ENCODE peak calls at places on chromosome 20, in six cellular contexts. One of them, this sample, is unnamed.

GRCh38 chr20:25246182-25246943 is 1.5 kb upstream of the PYGB start:
- DNase-seq in neuronal stem cell: no peak
- DNase-seq in heart left ventricle: no peak
- DNase-seq in MM.1S: peak; percentile 36
- DNase-seq in fibroblast of lung: peak; percentile 53
- DNase-seq in endodermal cell: peak; percentile 29
- DNase-seq in this sample: no peak

GRCh38 chr20:16011061-16011460 is 562.2 kb downstream of the KIF16B start:
- DNase-seq in neuronal stem cell: no peak
- DNase-seq in fibroblast of lung: no peak
- DNase-seq in heart left ventricle: no peak
- DNase-seq in MM.1S: no peak
- DNase-seq in endodermal cell: no peak
- DNase-seq in this sample: no peak

GRCh38 chr20:57143173-57143572 is 123.3 kb downstream of the BMP7 start:
- DNase-seq in MM.1S: no peak
- DNase-seq in heart left ventricle: no peak
- DNase-seq in endodermal cell: no peak
- DNase-seq in neuronal stem cell: no peak
- DNase-seq in fibroblast of lung: no peak
- DNase-seq in this sample: no peak

GRCh38 chr20:50340586-50340985 is 150.0 kb downstream of the CEBPB start:
- DNase-seq in fibroblast of lung: no peak
- DNase-seq in neuronal stem cell: no peak
- DNase-seq in heart left ventricle: no peak
- DNase-seq in MM.1S: no peak
- DNase-seq in endodermal cell: no peak
- DNase-seq in this sample: no peak

GRCh38 chr20:47325242-47325641 is 31.3 kb downstream of the ZMYND8 start:
- DNase-seq in neuronal stem cell: no peak
- DNase-seq in MM.1S: no peak
- DNase-seq in heart left ventricle: no peak
- DNase-seq in endodermal cell: no peak
- DNase-seq in fibroblast of lung: no peak
- DNase-seq in this sample: no peak

GRCh38 chr20:23305098-23305497 is 45.5 kb upstream of the NXT1 start:
- DNase-seq in endodermal cell: no peak
- DNase-seq in heart left ventricle: no peak
- DNase-seq in neuronal stem cell: no peak
- DNase-seq in MM.1S: no peak
- DNase-seq in fibroblast of lung: peak; percentile 58
- DNase-seq in this sample: no peak

GRCh38 chr20:47348539-47349142 is 7.9 kb downstream of the ZMYND8 start:
- DNase-seq in endodermal cell: peak; percentile 67
- DNase-seq in MM.1S: no peak
- DNase-seq in heart left ventricle: no peak
- DNase-seq in neuronal stem cell: no peak
- DNase-seq in fibroblast of lung: no peak
- DNase-seq in this sample: no peak

GRCh38 chr20:63895202-63895885 is 418 bp downstream of the DNAJC5 start:
- DNase-seq in endodermal cell: no peak
- DNase-seq in neuronal stem cell: no peak
- DNase-seq in fibroblast of lung: no peak
- DNase-seq in heart left ventricle: no peak
- DNase-seq in MM.1S: no peak
- DNase-seq in this sample: no peak

GRCh38 chr20:47493175-47493953 is 8.3 kb upstream of the NCOA3 start:
- DNase-seq in heart left ventricle: peak; percentile 87
- DNase-seq in neuronal stem cell: no peak
- DNase-seq in fibroblast of lung: peak; percentile 87
- DNase-seq in MM.1S: peak; percentile 55
- DNase-seq in endodermal cell: no peak
- DNase-seq in this sample: peak; percentile 35

GRCh38 chr20:47126709-47127108 is 229.8 kb downstream of the ZMYND8 start:
- DNase-seq in neuronal stem cell: no peak
- DNase-seq in heart left ventricle: no peak
- DNase-seq in MM.1S: no peak
- DNase-seq in fibroblast of lung: peak; percentile 45
- DNase-seq in endodermal cell: no peak
- DNase-seq in this sample: no peak

GRCh38 chr20:16664031-16664430 is 65.8 kb upstream of the SNRPB2 start:
- DNase-seq in heart left ventricle: no peak
- DNase-seq in neuronal stem cell: no peak
- DNase-seq in MM.1S: no peak
- DNase-seq in endodermal cell: no peak
- DNase-seq in fibroblast of lung: no peak
- DNase-seq in this sample: peak; percentile 80

GRCh38 chr20:3890999-3891929 is 2.1 kb downstream of the PANK2 start:
- DNase-seq in MM.1S: no peak
- DNase-seq in neuronal stem cell: no peak
- DNase-seq in heart left ventricle: no peak
- DNase-seq in fibroblast of lung: no peak
- DNase-seq in endodermal cell: no peak
- DNase-seq in this sample: no peak

GRCh38 chr20:57391439-57392129 is 388 bp downstream of the RBM38 start:
- DNase-seq in MM.1S: peak; percentile 46
- DNase-seq in fibroblast of lung: peak; percentile 15
- DNase-seq in heart left ventricle: peak; percentile 43
- DNase-seq in neuronal stem cell: no peak
- DNase-seq in endodermal cell: no peak
- DNase-seq in this sample: no peak

GRCh38 chr20:22966787-22967464 is 68.2 kb upstream of the SSTR4 start:
- DNase-seq in heart left ventricle: no peak
- DNase-seq in endodermal cell: peak; percentile 31
- DNase-seq in neuronal stem cell: no peak
- DNase-seq in fibroblast of lung: no peak
- DNase-seq in MM.1S: no peak
- DNase-seq in this sample: no peak

GRCh38 chr20:44460795-44461141 is 14.9 kb upstream of the TTPAL start:
- DNase-seq in neuronal stem cell: no peak
- DNase-seq in heart left ventricle: no peak
- DNase-seq in endodermal cell: no peak
- DNase-seq in MM.1S: peak; percentile 37
- DNase-seq in fibroblast of lung: peak; percentile 64
- DNase-seq in this sample: no peak

GRCh38 chr20:50274570-50275430 is 84.2 kb downstream of the CEBPB start:
- DNase-seq in heart left ventricle: peak; percentile 83
- DNase-seq in fibroblast of lung: no peak
- DNase-seq in MM.1S: no peak
- DNase-seq in endodermal cell: no peak
- DNase-seq in neuronal stem cell: no peak
- DNase-seq in this sample: no peak

GRCh38 chr20:17646209-17646717 is 35.8 kb downstream of the RRBP1 start:
- DNase-seq in fibroblast of lung: peak; percentile 37
- DNase-seq in heart left ventricle: no peak
- DNase-seq in endodermal cell: no peak
- DNase-seq in neuronal stem cell: no peak
- DNase-seq in MM.1S: no peak
- DNase-seq in this sample: no peak

GRCh38 chr20:23641936-23642751 is 4.4 kb upstream of the CST3 start:
- DNase-seq in fibroblast of lung: peak; percentile 89
- DNase-seq in MM.1S: no peak
- DNase-seq in neuronal stem cell: no peak
- DNase-seq in heart left ventricle: no peak
- DNase-seq in endodermal cell: no peak
- DNase-seq in this sample: no peak

GRCh38 chr20:63836335-63837133 is 5.5 kb upstream of the ZBTB46 start:
- DNase-seq in endodermal cell: no peak
- DNase-seq in MM.1S: no peak
- DNase-seq in heart left ventricle: no peak
- DNase-seq in fibroblast of lung: no peak
- DNase-seq in neuronal stem cell: no peak
- DNase-seq in this sample: peak; percentile 30

GRCh38 chr20:37256286-37256685 is 5.3 kb downstream of the GHRH start:
- DNase-seq in heart left ventricle: no peak
- DNase-seq in MM.1S: no peak
- DNase-seq in fibroblast of lung: no peak
- DNase-seq in neuronal stem cell: no peak
- DNase-seq in endodermal cell: no peak
- DNase-seq in this sample: no peak

GRCh38 chr20:19416627-19417026 is 204.2 kb downstream of the SLC24A3 start:
- DNase-seq in fibroblast of lung: no peak
- DNase-seq in heart left ventricle: no peak
- DNase-seq in neuronal stem cell: no peak
- DNase-seq in MM.1S: no peak
- DNase-seq in endodermal cell: no peak
- DNase-seq in this sample: no peak

GRCh38 chr20:38271609-38272120 is 11.1 kb upstream of the KIAA1755 start:
- DNase-seq in MM.1S: no peak
- DNase-seq in fibroblast of lung: no peak
- DNase-seq in neuronal stem cell: no peak
- DNase-seq in heart left ventricle: no peak
- DNase-seq in endodermal cell: no peak
- DNase-seq in this sample: no peak

GRCh38 chr20:63059684-63060056 is 52.9 kb upstream of the BHLHE23 start:
- DNase-seq in neuronal stem cell: no peak
- DNase-seq in heart left ventricle: no peak
- DNase-seq in endodermal cell: peak; percentile 40
- DNase-seq in MM.1S: no peak
- DNase-seq in fibroblast of lung: no peak
- DNase-seq in this sample: no peak

GRCh38 chr20:51174536-51174935 is 151.6 kb upstream of the KCNG1 start:
- DNase-seq in fibroblast of lung: no peak
- DNase-seq in heart left ventricle: no peak
- DNase-seq in neuronal stem cell: no peak
- DNase-seq in endodermal cell: peak; percentile 50
- DNase-seq in MM.1S: no peak
- DNase-seq in this sample: no peak

GRCh38 chr20:59955131-59955796 is 3.0 kb upstream of the CDH26 start:
- DNase-seq in neuronal stem cell: no peak
- DNase-seq in MM.1S: peak; percentile 74
- DNase-seq in fibroblast of lung: peak; percentile 14
- DNase-seq in heart left ventricle: no peak
- DNase-seq in endodermal cell: peak; percentile 48
- DNase-seq in this sample: peak; percentile 42

DNA sequence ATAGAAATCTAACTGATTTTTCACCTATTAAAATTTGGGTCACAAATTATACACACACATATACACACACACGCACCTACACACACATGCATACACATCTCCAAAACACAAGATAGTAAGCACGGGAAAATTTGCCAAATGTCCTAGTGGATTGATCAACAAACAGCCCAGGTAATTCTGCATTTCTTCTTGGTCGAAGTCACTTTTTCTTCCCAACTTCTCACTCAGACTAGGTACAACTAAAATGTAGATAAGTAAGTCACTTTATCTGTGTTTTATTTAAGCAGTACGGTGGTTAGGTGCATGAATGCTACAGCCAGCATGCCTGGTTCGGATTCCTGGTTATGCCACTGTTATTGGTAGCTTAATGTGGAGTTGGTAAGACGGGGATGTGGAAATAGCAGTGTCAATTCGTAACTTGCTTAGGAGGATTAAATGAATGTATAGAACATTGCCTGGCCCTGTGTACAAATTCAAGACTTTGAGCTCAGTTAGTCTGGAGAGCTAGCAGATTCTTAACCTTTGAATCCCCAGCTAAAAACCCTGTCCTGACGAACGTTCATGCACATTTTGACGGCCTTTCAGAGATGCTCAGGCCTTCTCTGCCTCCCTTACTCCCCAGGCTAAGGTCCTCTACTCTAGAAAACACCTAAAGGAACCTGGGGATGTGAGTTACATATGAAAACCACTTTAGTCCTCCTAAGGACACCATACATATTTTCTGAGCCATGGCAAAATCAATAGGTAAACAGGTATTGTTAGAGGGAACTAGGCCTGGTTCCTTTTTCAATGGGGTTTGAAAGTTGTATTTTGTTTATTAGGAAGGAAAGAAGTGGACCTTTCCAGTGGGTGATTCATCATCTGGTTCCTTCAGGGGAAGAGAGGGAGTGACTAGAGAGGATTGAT is 50.9 kb downstream of the CYP24A1 start:
- DNase-seq in neuronal stem cell: no peak
- DNase-seq in fibroblast of lung: no peak
- DNase-seq in endodermal cell: peak; percentile 52
- DNase-seq in MM.1S: no peak
- DNase-seq in heart left ventricle: no peak
- DNase-seq in this sample: no peak
- H3K27ac ChIP-seq in neuronal stem cell: no peak overlapping the region
- H3K27ac ChIP-seq in fibroblast of lung: no peak overlapping the region
- H3K27ac ChIP-seq in endodermal cell: peak overlapping the region; percentile 37
- H3K27ac ChIP-seq in MM.1S: no peak overlapping the region
- H3K27ac ChIP-seq in heart left ventricle: no peak overlapping the region
- H3K27ac ChIP-seq in this sample: no peak overlapping the region

GRCh38 chr20:34110025-34111013 is 1.7 kb downstream of the EIF2S2 start:
- DNase-seq in neuronal stem cell: no peak
- DNase-seq in endodermal cell: no peak
- DNase-seq in MM.1S: peak; percentile 71
- DNase-seq in heart left ventricle: no peak
- DNase-seq in fibroblast of lung: peak; percentile 31
- DNase-seq in this sample: no peak
- H3K27ac ChIP-seq in neuronal stem cell: no peak overlapping the region
- H3K27ac ChIP-seq in endodermal cell: no peak overlapping the region
- H3K27ac ChIP-seq in MM.1S: peak overlapping the region; percentile 89
- H3K27ac ChIP-seq in heart left ventricle: peak overlapping the region; percentile 97
- H3K27ac ChIP-seq in fibroblast of lung: peak overlapping the region; percentile 94
- H3K27ac ChIP-seq in this sample: no peak overlapping the region

DNA sequence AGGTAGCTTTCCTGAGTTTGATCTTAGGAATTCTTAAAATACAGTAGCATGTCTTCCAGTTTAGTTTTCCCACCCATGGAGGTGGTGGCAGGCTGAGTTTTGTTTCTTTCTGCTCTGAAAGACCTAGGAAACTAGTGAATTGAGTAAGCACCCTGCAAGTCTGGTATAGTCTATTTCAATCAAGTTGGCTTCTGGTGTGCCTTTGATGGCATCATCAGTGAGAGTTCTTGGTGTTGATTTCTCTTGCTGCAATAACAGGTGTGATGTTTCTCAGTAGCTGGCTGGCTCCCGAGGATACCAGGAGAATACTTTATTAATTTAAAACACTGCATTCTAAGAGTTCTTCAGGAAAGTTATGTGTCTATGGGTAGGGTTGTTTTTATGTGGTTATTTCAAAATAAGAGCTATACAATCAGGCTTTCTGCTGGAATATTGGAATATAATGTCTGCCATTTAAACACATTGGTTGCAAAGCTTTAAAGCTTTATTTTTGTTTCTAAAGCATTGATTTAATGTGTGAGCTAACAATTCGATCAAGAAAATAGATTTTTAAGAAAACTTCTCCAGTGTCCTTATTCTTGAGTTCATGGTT is 19.0 kb downstream of the VAPB start:
- DNase-seq in endodermal cell: no peak
- DNase-seq in neuronal stem cell: no peak
- DNase-seq in fibroblast of lung: no peak
- DNase-seq in MM.1S: peak; percentile 44
- DNase-seq in heart left ventricle: no peak
- DNase-seq in this sample: no peak
- H3K27ac ChIP-seq in endodermal cell: no peak overlapping the region
- H3K27ac ChIP-seq in neuronal stem cell: no peak overlapping the region
- H3K27ac ChIP-seq in fibroblast of lung: no peak overlapping the region
- H3K27ac ChIP-seq in MM.1S: no peak overlapping the region
- H3K27ac ChIP-seq in heart left ventricle: peak overlapping the region; percentile 56
- H3K27ac ChIP-seq in this sample: no peak overlapping the region

GRCh38 chr20:2800590-2801458 is at the start of gene CPXM1:
- DNase-seq in neuronal stem cell: peak; percentile 66
- DNase-seq in heart left ventricle: no peak
- DNase-seq in fibroblast of lung: no peak
- DNase-seq in MM.1S: no peak
- DNase-seq in endodermal cell: peak; percentile 93
- DNase-seq in this sample: peak; percentile 81
- H3K27ac ChIP-seq in neuronal stem cell: peak within 1 kb of the TSS; percentile 80
- H3K27ac ChIP-seq in heart left ventricle: no peak within 1 kb of the TSS
- H3K27ac ChIP-seq in fibroblast of lung: no peak within 1 kb of the TSS
- H3K27ac ChIP-seq in MM.1S: no peak within 1 kb of the TSS
- H3K27ac ChIP-seq in endodermal cell: peak within 1 kb of the TSS; percentile 83
- H3K27ac ChIP-seq in this sample: peak within 1 kb of the TSS; percentile 67

GRCh38 chr20:41444821-41445220 is 78.2 kb upstream of the EMILIN3 start:
- DNase-seq in heart left ventricle: no peak
- DNase-seq in neuronal stem cell: no peak
- DNase-seq in MM.1S: no peak
- DNase-seq in endodermal cell: no peak
- DNase-seq in fibroblast of lung: no peak
- DNase-seq in this sample: no peak
- H3K27ac ChIP-seq in heart left ventricle: no peak overlapping the region
- H3K27ac ChIP-seq in neuronal stem cell: no peak overlapping the region
- H3K27ac ChIP-seq in MM.1S: no peak overlapping the region
- H3K27ac ChIP-seq in endodermal cell: no peak overlapping the region
- H3K27ac ChIP-seq in fibroblast of lung: no peak overlapping the region
- H3K27ac ChIP-seq in this sample: no peak overlapping the region

This sample was measured in WERI-Rb-1.